ENCODE peak calls at places on chromosomes 11 and 22, in seven cellular contexts. B, D, C, W, H, A and M are unnamed samples.

GRCh38 chr22:38172489-38173155 is 9.0 kb downstream of the PLA2G6 start:
- DNase-seq in B (peak), D (peak), C (peak), W (peak), H (peak), A (peak), M (peak)

GRCh38 chr11:31872074-31872440 is 60.9 kb upstream of the PAX6 start:
- DNase-seq in B (no peak), D (no peak), C (no peak), W (no peak), H (no peak), A (no peak), M (no peak)

GRCh38 chr11:31655483-31655882 is 145.9 kb downstream of the ELP4 start:
- DNase-seq in B (no peak), D (peak), C (no peak), W (no peak), H (peak), A (no peak), M (peak)

GRCh38 chr22:41057076-41057475 is 35.3 kb upstream of the EP300 start:
- DNase-seq in B (no peak), D (no peak), C (no peak), W (no peak), H (no peak), A (no peak), M (no peak)

GRCh38 chr11:58525037-58525614 is 17.2 kb upstream of the OR5B21 start:
- DNase-seq in B (no peak), D (peak), C (peak), W (no peak), H (no peak), A (no peak), M (peak)

GRCh38 chr22:25472382-25472781 is 92.1 kb upstream of the GRK3 start:
- DNase-seq in B (no peak), D (no peak), C (no peak), W (no peak), H (no peak), A (no peak), M (no peak)

GRCh38 chr11:17782145-17782544 is 47.6 kb downstream of the KCNC1 start:
- DNase-seq in B (no peak), D (no peak), C (no peak), W (no peak), H (no peak), A (no peak), M (no peak)

GRCh38 chr11:92693146-92693545 is 276.3 kb upstream of the MTNR1B start:
- DNase-seq in B (no peak), D (no peak), C (no peak), W (no peak), H (no peak), A (no peak), M (no peak)

GRCh38 chr11:62883677-62884076 is 3.0 kb downstream of the SLC3A2 start:
- DNase-seq in B (no peak), D (no peak), C (no peak), W (no peak), H (no peak), A (no peak), M (no peak)

GRCh38 chr11:61736310-61736709 is 16.1 kb upstream of the MYRF start:
- DNase-seq in B (no peak), D (no peak), C (no peak), W (no peak), H (no peak), A (no peak), M (no peak)

GRCh38 chr11:14620027-14620511 is 23.5 kb upstream of the PDE3B start:
- DNase-seq in B (no peak), D (peak), C (no peak), W (no peak), H (no peak), A (no peak), M (no peak)

GRCh38 chr22:32985899-32986772 is 72.0 kb downstream of the SYN3 start:
- DNase-seq in B (peak), D (peak), C (peak), W (peak), H (peak), A (no peak), M (peak)

GRCh38 chr11:115290479-115291390 is 213.5 kb downstream of the CADM1 start:
- DNase-seq in B (no peak), D (no peak), C (no peak), W (no peak), H (no peak), A (no peak), M (no peak)

GRCh38 chr22:37686002-37686982 is at the start of gene NOL12:
- DNase-seq in B (peak), D (peak), C (peak), W (peak), H (peak), A (peak), M (peak)

GRCh38 chr11:47270331-47271271 is 668 bp downstream of the MADD start:
- DNase-seq in B (peak), D (peak), C (peak), W (no peak), H (peak), A (peak), M (peak)

GRCh38 chr11:71093783-71094182 is 158.6 kb downstream of the SHANK2 start:
- DNase-seq in B (no peak), D (no peak), C (no peak), W (no peak), H (no peak), A (no peak), M (no peak)

GRCh38 chr11:119459293-119459976 is 36.5 kb upstream of the THY1 start:
- DNase-seq in B (no peak), D (no peak), C (no peak), W (no peak), H (no peak), A (no peak), M (no peak)

GRCh38 chr22:35065796-35066218 is at the start of gene ISX:
- DNase-seq in B (no peak), D (no peak), C (no peak), W (no peak), H (no peak), A (no peak), M (no peak)

GRCh38 chr22:19808873-19809478 is 45.7 kb downstream of the GNB1L start:
- DNase-seq in B (peak), D (no peak), C (no peak), W (no peak), H (no peak), A (no peak), M (no peak)
- TF ChIP-seq CTCF in B (no peak), D (no peak), C (no peak), W (no peak), H (no peak), A (no peak), M (no peak)

GRCh38 chr11:43943931-43944751 is 1.7 kb downstream of the C11orf96 start:
- DNase-seq in B (peak), D (peak), C (no peak), W (no peak), H (no peak), A (no peak), M (peak)

GRCh38 chr11:43944761-43945311 is 2.4 kb downstream of the C11orf96 start:
- DNase-seq in B (peak), D (peak), C (peak), W (no peak), H (no peak), A (peak), M (peak)

GRCh38 chr11:43941257-43941879 is 1.1 kb upstream of the C11orf96 start:
- DNase-seq in B (no peak), D (peak), C (no peak), W (no peak), H (no peak), A (no peak), M (peak)

GRCh38 chr11:43942651-43943356 is 367 bp downstream of the C11orf96 start:
- DNase-seq in B (peak), D (peak), C (no peak), W (no peak), H (no peak), A (peak), M (peak)

GRCh38 chr11:43943357-43943930 is 1.0 kb downstream of the C11orf96 start:
- DNase-seq in B (no peak), D (peak), C (no peak), W (no peak), H (no peak), A (no peak), M (peak)
- H3K4me3 ChIP-seq in B (peak), D (peak), C (peak), W (peak), H (peak), A (peak), M (peak)

DNA sequence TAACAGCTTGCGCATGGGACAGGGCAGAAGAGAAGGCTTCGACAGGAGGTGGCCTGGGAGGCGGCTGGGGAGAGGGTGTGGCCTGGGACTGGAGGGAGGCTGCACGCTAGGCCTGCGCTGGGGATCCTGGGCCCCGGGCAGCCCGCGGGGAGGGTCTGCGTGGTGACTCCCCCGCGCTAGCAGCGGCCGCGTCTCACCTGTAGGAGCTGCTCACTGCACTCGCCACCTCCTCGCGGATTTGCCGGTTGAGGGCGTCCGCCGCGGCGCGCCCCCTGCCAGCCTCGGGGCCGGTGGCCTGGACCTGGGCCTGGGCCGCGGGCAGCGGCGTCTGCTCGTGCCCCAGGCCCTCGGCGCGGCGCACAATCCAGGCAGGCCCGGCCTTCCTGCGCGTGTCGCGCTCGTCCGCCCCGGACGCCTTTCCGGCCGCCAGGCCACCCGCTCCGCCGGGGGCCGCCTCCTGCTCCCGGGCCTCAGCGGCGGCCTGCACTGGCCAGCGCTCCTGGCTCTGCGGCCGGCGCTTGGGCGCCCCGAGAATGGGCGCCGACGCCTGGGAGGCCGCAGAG is 1.5 kb downstream of the MAP6 start:
- DNase-seq in B (peak), D (peak), C (peak), W (no peak), H (peak), A (no peak), M (no peak)
- TF ChIP-seq CTCF in B (no peak), D (no peak), C (no peak), W (no peak), H (no peak), A (no peak), M (no peak)

GRCh38 chr11:72824020-72824419 is 9.8 kb downstream of the ATG16L2 start:
- DNase-seq in B (peak), D (no peak), C (no peak), W (no peak), H (no peak), A (no peak), M (no peak)

GRCh38 chr11:72821221-72821919 is 7.2 kb downstream of the ATG16L2 start:
- DNase-seq in B (peak), D (no peak), C (no peak), W (no peak), H (no peak), A (no peak), M (no peak)

GRCh38 chr11:72821920-72822799 is 7.9 kb downstream of the ATG16L2 start:
- DNase-seq in B (peak), D (peak), C (peak), W (peak), H (peak), A (peak), M (peak)

GRCh38 chr11:72824811-72825505 is 10.7 kb downstream of the ATG16L2 start:
- DNase-seq in B (no peak), D (no peak), C (no peak), W (no peak), H (no peak), A (no peak), M (no peak)

GRCh38 chr11:72823105-72823804 is 9.0 kb downstream of the ATG16L2 start:
- DNase-seq in B (peak), D (no peak), C (no peak), W (no peak), H (no peak), A (no peak), M (no peak)
- H3K4me3 ChIP-seq in B (no peak), D (no peak), C (no peak), W (no peak), H (no peak), A (no peak), M (no peak)

GRCh38 chr11:121236115-121237001 is 56.2 kb upstream of the SC5D start:
- DNase-seq in B (no peak), D (peak), C (no peak), W (no peak), H (peak), A (no peak), M (peak)

GRCh38 chr11:121231576-121232278 is 60.8 kb upstream of the SC5D start:
- DNase-seq in B (peak), D (no peak), C (peak), W (no peak), H (no peak), A (no peak), M (no peak)

GRCh38 chr11:121229495-121229894 is 63.1 kb upstream of the SC5D start:
- DNase-seq in B (no peak), D (no peak), C (no peak), W (no peak), H (no peak), A (no peak), M (no peak)

GRCh38 chr11:121237686-121238658 is 54.6 kb upstream of the SC5D start:
- DNase-seq in B (peak), D (peak), C (peak), W (no peak), H (peak), A (no peak), M (peak)

DNA sequence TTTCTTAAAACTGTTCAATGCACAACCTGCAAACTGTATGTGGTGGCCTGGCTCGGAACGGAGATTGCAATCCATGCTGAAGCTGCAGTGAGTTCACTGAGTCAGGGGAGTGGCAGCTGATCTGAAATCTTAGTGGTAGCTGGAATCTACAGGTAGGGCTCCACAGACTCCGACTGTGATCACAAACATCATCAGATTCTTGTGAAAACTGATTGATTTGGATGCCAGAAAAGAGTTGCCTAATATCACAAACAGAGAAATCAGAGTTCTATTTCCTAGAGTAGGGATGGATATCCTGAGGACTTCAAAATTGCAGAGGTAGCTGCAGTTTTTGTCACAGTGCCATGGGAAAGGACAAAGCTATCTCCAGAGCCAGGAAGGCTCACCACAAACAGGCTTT is 57.5 kb upstream of the SC5D start:
- DNase-seq in B (no peak), D (no peak), C (no peak), W (no peak), H (no peak), A (no peak), M (no peak)
- TF ChIP-seq CTCF in B (no peak), D (no peak), C (no peak), W (no peak), H (no peak), A (no peak), M (no peak)

GRCh38 chr22:28921585-28921879 is 38.2 kb downstream of the ZNRF3 start:
- DNase-seq in B (no peak), D (no peak), C (no peak), W (no peak), H (no peak), A (no peak), M (no peak)

GRCh38 chr22:28920757-28921584 is 37.6 kb downstream of the ZNRF3 start:
- DNase-seq in B (no peak), D (no peak), C (no peak), W (no peak), H (no peak), A (no peak), M (no peak)

GRCh38 chr22:28922540-28923244 is 39.3 kb downstream of the ZNRF3 start:
- DNase-seq in B (no peak), D (no peak), C (peak), W (no peak), H (no peak), A (no peak), M (no peak)

GRCh38 chr22:28915969-28916368 is 32.6 kb downstream of the ZNRF3 start:
- DNase-seq in B (no peak), D (no peak), C (no peak), W (no peak), H (no peak), A (no peak), M (no peak)

GRCh38 chr22:28917747-28918543 is 34.6 kb downstream of the ZNRF3 start:
- DNase-seq in B (peak), D (peak), C (peak), W (no peak), H (peak), A (no peak), M (peak)
- H3K4me3 ChIP-seq in B (no peak), D (peak), C (no peak), W (peak), H (no peak), A (peak), M (no peak)

DNA sequence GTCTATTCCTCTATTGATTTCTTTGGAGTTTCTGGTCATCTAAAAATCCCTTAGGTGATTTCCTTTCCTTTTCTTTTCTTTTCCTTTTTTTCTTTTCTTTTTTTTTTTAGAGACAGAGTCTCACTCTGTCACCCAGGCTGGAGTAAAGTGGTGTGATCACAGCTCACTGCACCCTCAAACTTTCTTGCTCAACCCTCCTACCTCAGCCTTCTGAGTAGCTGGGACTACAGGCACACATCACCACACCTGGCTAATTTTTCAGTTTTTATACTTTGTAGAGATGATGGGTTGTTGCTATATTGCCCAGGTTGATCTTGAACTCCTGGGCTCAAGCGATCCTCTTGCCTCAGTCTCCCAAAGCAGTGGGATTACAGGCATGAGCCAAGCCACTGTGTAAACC is 1.9 kb upstream of the C11orf52 start:
- DNase-seq in B (no peak), D (no peak), C (no peak), W (no peak), H (no peak), A (no peak), M (no peak)
- TF ChIP-seq CTCF in B (no peak), D (no peak), C (no peak), W (no peak), H (no peak), A (no peak), M (no peak)